ENCODE peak calls at places on chromosomes 4 and X, in ten cellular contexts. Y is stimulated activated CD4-positive, alpha-beta T cell treated with anti-CD3 and anti-CD28 coated beads, TNF-alpha, amount 100 ng/mL, for 4 hours; I is heart left ventricle; D is tibial artery; V is coronary artery; F is NCI-H2029; C is NCI-H69; N is tibial nerve; R is SK-N-SH; Z is NCI-H1092. K is an unnamed sample.

GRCh38 chr4:85243857-85244256 is 231.1 kb upstream of the ARHGAP24 start:
- DNase-seq in Y (no peak), I (no peak), D (no peak), V (no peak), F (no peak), C (no peak), N (no peak), R (peak; percentile 4), Z (no peak), K (no peak)

GRCh38 chr4:108830509-108831244 is 67.8 kb upstream of the ETNPPL start:
- DNase-seq in Y (no peak), I (peak; percentile 86), D (no peak), V (no peak), F (peak; percentile 63), C (peak; percentile 49), N (no peak), R (no peak), Z (peak; percentile 86), K (no peak)

GRCh38 chrX:108091878-108092291 is 307 bp downstream of the ATG4A start:
- DNase-seq in Y (no peak), I (no peak), D (no peak), V (no peak), F (no peak), C (peak; percentile 75), N (no peak), R (no peak), Z (no peak), K (peak; percentile 4)

GRCh38 chrX:105608745-105609144 is 213.6 kb upstream of the NRK start:
- DNase-seq in Y (no peak), I (no peak), D (no peak), V (no peak), F (no peak), C (no peak), N (no peak), R (no peak), Z (no peak), K (no peak)

GRCh38 chrX:97401586-97402101 is 517.9 kb downstream of the RPA4 start:
- DNase-seq in Y (no peak), I (no peak), D (no peak), V (no peak), F (no peak), C (no peak), N (no peak), R (no peak), Z (no peak), K (no peak)

GRCh38 chr4:103996637-103997036 is 276.9 kb upstream of the TACR3 start:
- DNase-seq in Y (no peak), I (no peak), D (no peak), V (no peak), F (no peak), C (peak; percentile 74), N (no peak), R (no peak), Z (no peak), K (no peak)

GRCh38 chrX:22134681-22135080 is 102.6 kb downstream of the PHEX start:
- DNase-seq in Y (no peak), I (no peak), D (no peak), V (no peak), F (no peak), C (peak; percentile 75), N (no peak), R (peak; percentile 47), Z (no peak), K (no peak)

GRCh38 chr4:48792348-48793006 is 12.4 kb upstream of the FRYL start:
- DNase-seq in Y (no peak), I (no peak), D (no peak), V (no peak), F (no peak), C (no peak), N (no peak), R (no peak), Z (no peak), K (no peak)

GRCh38 chrX:34879876-34880275 is 62.7 kb upstream of the FAM47B start:
- DNase-seq in Y (no peak), I (no peak), D (no peak), V (no peak), F (no peak), C (no peak), N (no peak), R (no peak), Z (no peak), K (no peak)

GRCh38 chr4:63226236-63226635 is 1183.0 kb downstream of the TECRL start:
- DNase-seq in Y (no peak), I (no peak), D (no peak), V (no peak), F (no peak), C (no peak), N (no peak), R (no peak), Z (no peak), K (no peak)

GRCh38 chrX:154546354-154547244 is at the start of gene G6PD:
- DNase-seq in Y (peak; percentile 70), I (no peak), D (peak; percentile 65), V (no peak), F (peak; percentile 50), C (peak; percentile 89), N (peak; percentile 43), R (peak; percentile 95), Z (peak; percentile 69), K (peak; percentile 54)

GRCh38 chrX:9644335-9644734 is 121.3 kb downstream of the GPR143 start:
- DNase-seq in Y (no peak), I (no peak), D (no peak), V (no peak), F (peak; percentile 37), C (peak; percentile 2), N (no peak), R (no peak), Z (peak; percentile 62), K (no peak)

GRCh38 chr4:16082038-16082423 is 1.8 kb downstream of the PROM1 start:
- DNase-seq in Y (no peak), I (no peak), D (no peak), V (no peak), F (no peak), C (peak; percentile 29), N (no peak), R (peak; percentile 27), Z (no peak), K (no peak)

GRCh38 chr4:75708218-75708691 is 16.1 kb upstream of the USO1 start:
- DNase-seq in Y (no peak), I (no peak), D (no peak), V (no peak), F (no peak), C (no peak), N (no peak), R (no peak), Z (no peak), K (peak; percentile 11)

GRCh38 chrX:9340619-9341304 is 124.1 kb upstream of the TBL1X start:
- DNase-seq in Y (no peak), I (no peak), D (peak; percentile 46), V (no peak), F (no peak), C (peak; percentile 13), N (peak; percentile 41), R (peak; percentile 12), Z (no peak), K (no peak)

GRCh38 chrX:10101269-10101668 is 55.5 kb upstream of the CLCN4 start:
- DNase-seq in Y (no peak), I (no peak), D (no peak), V (no peak), F (peak; percentile 13), C (peak; percentile 15), N (no peak), R (no peak), Z (no peak), K (no peak)

GRCh38 chr4:11724731-11725130 is 296.0 kb upstream of the HS3ST1 start:
- DNase-seq in Y (no peak), I (no peak), D (no peak), V (no peak), F (no peak), C (peak; percentile 29), N (no peak), R (no peak), Z (no peak), K (no peak)

GRCh38 chr4:1418494-1419285 is 12.4 kb upstream of the NKX1-1 start:
- DNase-seq in Y (no peak), I (no peak), D (no peak), V (peak; percentile 43), F (no peak), C (no peak), N (no peak), R (no peak), Z (no peak), K (no peak)

GRCh38 chr4:78784255-78784654 is 8.1 kb downstream of the BMP2K start:
- DNase-seq in Y (no peak), I (no peak), D (no peak), V (no peak), F (no peak), C (peak; percentile 56), N (no peak), R (no peak), Z (no peak), K (no peak)

GRCh38 chrX:134554291-134554690 is 94.3 kb downstream of the HPRT1 start:
- DNase-seq in Y (no peak), I (no peak), D (no peak), V (no peak), F (no peak), C (no peak), N (no peak), R (no peak), Z (no peak), K (no peak)